ENCODE peak calls at places on chromosomes 11 and 22, in four cellular contexts. One of them, this sample, is unnamed. For H3K27me3, the result is how much of the 10 kb centered on the place peaks cover.

GRCh38 chr11:12777208-12777874 is 103.1 kb downstream of the TEAD1 start:
- DNase-seq in CD8-positive, alpha-beta T cell: no peak
- DNase-seq in neuronal stem cell: no peak
- DNase-seq in uterus: no peak
- DNase-seq in this sample: no peak

GRCh38 chr11:17782145-17782544 is 47.6 kb downstream of the KCNC1 start:
- DNase-seq in CD8-positive, alpha-beta T cell: no peak
- DNase-seq in uterus: no peak
- DNase-seq in neuronal stem cell: no peak
- DNase-seq in this sample: no peak

GRCh38 chr11:119249671-119250010 is 43.5 kb downstream of the CBL start:
- DNase-seq in uterus: no peak
- DNase-seq in CD8-positive, alpha-beta T cell: no peak
- DNase-seq in neuronal stem cell: no peak
- DNase-seq in this sample: no peak

GRCh38 chr11:2541881-2542361 is 97.1 kb downstream of the KCNQ1 start:
- DNase-seq in CD8-positive, alpha-beta T cell: no peak
- DNase-seq in uterus: no peak
- DNase-seq in neuronal stem cell: no peak
- DNase-seq in this sample: no peak

GRCh38 chr22:32801436-32802290 is at the start of gene TIMP3:
- DNase-seq in CD8-positive, alpha-beta T cell: no peak
- DNase-seq in uterus: peak
- DNase-seq in neuronal stem cell: peak
- DNase-seq in this sample: no peak

GRCh38 chr11:110076388-110076965 is 16.7 kb upstream of the ZC3H12C start:
- DNase-seq in CD8-positive, alpha-beta T cell: no peak
- DNase-seq in uterus: no peak
- DNase-seq in neuronal stem cell: no peak
- DNase-seq in this sample: no peak

GRCh38 chr11:35647535-35648092 is 15.0 kb upstream of the TRIM44 start:
- DNase-seq in CD8-positive, alpha-beta T cell: no peak
- DNase-seq in uterus: no peak
- DNase-seq in neuronal stem cell: no peak
- DNase-seq in this sample: no peak

GRCh38 chr11:86703992-86704391 is 31.6 kb upstream of the ME3 start:
- DNase-seq in uterus: no peak
- DNase-seq in neuronal stem cell: no peak
- DNase-seq in CD8-positive, alpha-beta T cell: no peak
- DNase-seq in this sample: no peak

GRCh38 chr11:103700605-103701004 is 335.8 kb upstream of the DDI1 start:
- DNase-seq in CD8-positive, alpha-beta T cell: no peak
- DNase-seq in uterus: no peak
- DNase-seq in neuronal stem cell: no peak
- DNase-seq in this sample: no peak

GRCh38 chr11:132770802-132771545 is 761.3 kb downstream of the OPCML start:
- DNase-seq in CD8-positive, alpha-beta T cell: no peak
- DNase-seq in neuronal stem cell: no peak
- DNase-seq in uterus: peak
- DNase-seq in this sample: no peak

GRCh38 chr11:120751550-120751949 is 240.0 kb downstream of the GRIK4 start:
- DNase-seq in neuronal stem cell: no peak
- DNase-seq in uterus: no peak
- DNase-seq in CD8-positive, alpha-beta T cell: no peak
- DNase-seq in this sample: no peak

GRCh38 chr11:123174196-123175183 is 20.6 kb downstream of the CLMP start:
- DNase-seq in neuronal stem cell: peak
- DNase-seq in CD8-positive, alpha-beta T cell: no peak
- DNase-seq in uterus: peak
- DNase-seq in this sample: no peak

GRCh38 chr22:46377566-46378498 is 42.3 kb downstream of the TRMU start:
- DNase-seq in CD8-positive, alpha-beta T cell: no peak
- DNase-seq in neuronal stem cell: peak
- DNase-seq in uterus: no peak
- DNase-seq in this sample: no peak

GRCh38 chr11:12725863-12726666 is 51.8 kb downstream of the TEAD1 start:
- DNase-seq in neuronal stem cell: no peak
- DNase-seq in uterus: no peak
- DNase-seq in CD8-positive, alpha-beta T cell: no peak
- DNase-seq in this sample: no peak

GRCh38 chr11:34358666-34359547 is 1.1 kb upstream of the ABTB2 start:
- DNase-seq in uterus: peak
- DNase-seq in CD8-positive, alpha-beta T cell: peak
- DNase-seq in neuronal stem cell: peak
- DNase-seq in this sample: peak

GRCh38 chr11:114154271-114155047 is 94.9 kb downstream of the ZBTB16 start:
- DNase-seq in uterus: peak
- DNase-seq in neuronal stem cell: no peak
- DNase-seq in CD8-positive, alpha-beta T cell: no peak
- DNase-seq in this sample: no peak

GRCh38 chr11:34830648-34831047 is 85.5 kb downstream of the APIP start:
- DNase-seq in uterus: no peak
- DNase-seq in CD8-positive, alpha-beta T cell: no peak
- DNase-seq in neuronal stem cell: no peak
- DNase-seq in this sample: no peak

GRCh38 chr11:125407046-125407445 is 89.0 kb downstream of the FEZ1 start:
- DNase-seq in CD8-positive, alpha-beta T cell: no peak
- DNase-seq in uterus: no peak
- DNase-seq in neuronal stem cell: no peak
- DNase-seq in this sample: no peak

GRCh38 chr11:44823006-44823405 is 96.2 kb downstream of the TSPAN18 start:
- DNase-seq in CD8-positive, alpha-beta T cell: no peak
- DNase-seq in uterus: no peak
- DNase-seq in neuronal stem cell: no peak
- DNase-seq in this sample: no peak

GRCh38 chr11:134510641-134511040 is 98.6 kb upstream of the B3GAT1 start:
- DNase-seq in uterus: peak
- DNase-seq in CD8-positive, alpha-beta T cell: no peak
- DNase-seq in neuronal stem cell: no peak
- DNase-seq in this sample: no peak

GRCh38 chr11:65504671-65505433 is 6.0 kb downstream of the MALAT1 start:
- DNase-seq in uterus: no peak
- DNase-seq in CD8-positive, alpha-beta T cell: no peak
- DNase-seq in neuronal stem cell: no peak
- DNase-seq in this sample: no peak

GRCh38 chr11:111101836-111102235 is 143.7 kb upstream of the POU2AF2 start:
- DNase-seq in CD8-positive, alpha-beta T cell: no peak
- DNase-seq in neuronal stem cell: no peak
- DNase-seq in uterus: no peak
- DNase-seq in this sample: no peak

GRCh38 chr11:2295971-2296912 is 5.5 kb downstream of the C11orf21 start:
- DNase-seq in uterus: no peak
- DNase-seq in CD8-positive, alpha-beta T cell: no peak
- DNase-seq in neuronal stem cell: no peak
- DNase-seq in this sample: no peak

GRCh38 chr22:23251445-23252093 is 71.3 kb downstream of the BCR start:
- DNase-seq in neuronal stem cell: no peak
- DNase-seq in CD8-positive, alpha-beta T cell: no peak
- DNase-seq in uterus: no peak
- DNase-seq in this sample: no peak

GRCh38 chr22:23250424-23251363 is 70.4 kb downstream of the BCR start:
- DNase-seq in uterus: no peak
- DNase-seq in neuronal stem cell: no peak
- DNase-seq in CD8-positive, alpha-beta T cell: no peak
- DNase-seq in this sample: no peak

GRCh38 chr22:23248583-23248982 is 68.3 kb downstream of the BCR start:
- DNase-seq in uterus: no peak
- DNase-seq in CD8-positive, alpha-beta T cell: no peak
- DNase-seq in neuronal stem cell: no peak
- DNase-seq in this sample: no peak

GRCh38 chr22:23246982-23247766 is 66.9 kb downstream of the BCR start:
- DNase-seq in CD8-positive, alpha-beta T cell: no peak
- DNase-seq in uterus: no peak
- DNase-seq in neuronal stem cell: no peak
- DNase-seq in this sample: no peak

GRCh38 chr22:23249506-23250423 is 69.5 kb downstream of the BCR start:
- DNase-seq in uterus: no peak
- DNase-seq in CD8-positive, alpha-beta T cell: no peak
- DNase-seq in neuronal stem cell: no peak
- DNase-seq in this sample: no peak
- H3K27me3 ChIP-seq in uterus: under half
- H3K27me3 ChIP-seq in CD8-positive, alpha-beta T cell: under half
- H3K27me3 ChIP-seq in neuronal stem cell: under half
- H3K27me3 ChIP-seq in this sample: under half

DNA sequence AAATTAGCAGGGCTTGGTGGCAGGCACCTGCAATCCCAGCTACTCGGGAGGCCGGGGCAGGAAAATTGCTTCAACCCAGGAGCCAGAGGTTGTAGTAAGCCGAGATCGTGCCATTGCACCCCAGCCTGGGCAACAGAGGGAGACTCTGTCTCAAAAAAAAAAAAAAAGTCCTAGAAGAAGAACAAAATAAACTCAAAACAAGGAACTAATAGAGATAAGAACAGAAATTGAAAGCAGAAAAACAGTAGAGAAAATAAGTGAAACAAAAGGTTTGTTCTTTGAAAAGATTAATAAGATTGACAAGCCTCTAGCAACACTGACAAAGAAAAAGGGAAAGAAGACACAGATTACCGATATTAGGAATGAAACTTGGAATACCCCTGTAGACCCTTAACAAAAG is 45.1 kb upstream of the CBX7 start:
- DNase-seq in CD8-positive, alpha-beta T cell: no peak
- DNase-seq in neuronal stem cell: no peak
- DNase-seq in uterus: no peak
- DNase-seq in this sample: no peak
- H3K27ac ChIP-seq in CD8-positive, alpha-beta T cell: no peak
- H3K27ac ChIP-seq in neuronal stem cell: no peak
- H3K27ac ChIP-seq in uterus: no peak
- H3K27ac ChIP-seq in this sample: no peak

GRCh38 chr11:82754410-82754809 is 20.7 kb upstream of the FAM181B start:
- DNase-seq in uterus: no peak
- DNase-seq in neuronal stem cell: no peak
- DNase-seq in CD8-positive, alpha-beta T cell: no peak
- DNase-seq in this sample: no peak
- H3K27me3 ChIP-seq in uterus: under half
- H3K27me3 ChIP-seq in neuronal stem cell: under half
- H3K27me3 ChIP-seq in CD8-positive, alpha-beta T cell: under half
- H3K27me3 ChIP-seq in this sample: under half

GRCh38 chr11:84408946-84409411 is 1122.8 kb upstream of the CCDC90B start:
- DNase-seq in CD8-positive, alpha-beta T cell: no peak
- DNase-seq in uterus: no peak
- DNase-seq in neuronal stem cell: peak
- DNase-seq in this sample: no peak
- H3K27ac ChIP-seq in CD8-positive, alpha-beta T cell: no peak
- H3K27ac ChIP-seq in uterus: no peak
- H3K27ac ChIP-seq in neuronal stem cell: peak
- H3K27ac ChIP-seq in this sample: no peak

GRCh38 chr11:130449246-130449990 is 973 bp downstream of the ADAMTS15 start:
- DNase-seq in CD8-positive, alpha-beta T cell: no peak
- DNase-seq in neuronal stem cell: no peak
- DNase-seq in uterus: no peak
- DNase-seq in this sample: no peak

GRCh38 chr11:130448039-130448415 is 418 bp upstream of the ADAMTS15 start:
- DNase-seq in neuronal stem cell: no peak
- DNase-seq in uterus: no peak
- DNase-seq in CD8-positive, alpha-beta T cell: no peak
- DNase-seq in this sample: no peak

GRCh38 chr11:130451261-130452019 is 3.0 kb downstream of the ADAMTS15 start:
- DNase-seq in uterus: no peak
- DNase-seq in CD8-positive, alpha-beta T cell: no peak
- DNase-seq in neuronal stem cell: no peak
- DNase-seq in this sample: no peak

GRCh38 chr11:130448416-130449068 is at the start of gene ADAMTS15:
- DNase-seq in uterus: peak
- DNase-seq in CD8-positive, alpha-beta T cell: no peak
- DNase-seq in neuronal stem cell: peak
- DNase-seq in this sample: no peak

GRCh38 chr11:130449996-130450419 is 1.6 kb downstream of the ADAMTS15 start:
- DNase-seq in CD8-positive, alpha-beta T cell: no peak
- DNase-seq in uterus: peak
- DNase-seq in neuronal stem cell: no peak
- DNase-seq in this sample: no peak
- H3K27me3 ChIP-seq in CD8-positive, alpha-beta T cell: under half
- H3K27me3 ChIP-seq in uterus: under half
- H3K27me3 ChIP-seq in neuronal stem cell: under half
- H3K27me3 ChIP-seq in this sample: under half

DNA sequence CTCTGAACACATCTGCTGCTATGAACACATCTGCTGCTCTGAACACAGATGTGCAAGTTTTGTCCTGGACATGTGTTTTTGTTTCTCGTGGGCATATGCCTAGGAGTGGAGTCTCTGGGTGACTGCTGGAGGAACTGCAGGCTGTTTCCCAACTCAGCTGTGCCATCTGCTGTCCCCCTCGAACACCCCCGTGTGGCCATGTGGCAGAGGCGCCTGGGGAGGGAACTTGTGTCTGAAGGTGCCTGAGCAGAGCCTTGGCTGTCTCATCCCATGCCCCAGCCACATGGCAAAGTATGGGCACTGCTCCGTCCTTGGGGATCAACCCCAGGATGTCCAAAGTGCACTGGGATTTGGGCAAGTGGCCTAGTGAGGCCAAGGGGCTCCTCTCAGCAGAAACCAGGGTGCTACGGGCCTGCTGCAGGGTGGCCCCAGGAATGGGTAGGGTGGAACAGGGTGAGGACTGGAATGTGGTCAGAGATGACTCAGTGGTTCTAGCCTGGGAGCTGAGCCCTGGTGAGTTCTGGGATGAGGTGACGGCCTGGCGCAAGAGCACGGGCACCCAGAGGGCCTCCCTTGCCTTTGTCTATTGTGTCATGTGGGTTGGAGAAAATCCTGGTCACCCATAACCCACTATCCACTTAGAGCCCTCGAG is 14.7 kb downstream of the GATD1 start:
- DNase-seq in CD8-positive, alpha-beta T cell: no peak
- DNase-seq in uterus: no peak
- DNase-seq in neuronal stem cell: no peak
- DNase-seq in this sample: no peak
- H3K27ac ChIP-seq in CD8-positive, alpha-beta T cell: no peak
- H3K27ac ChIP-seq in uterus: no peak
- H3K27ac ChIP-seq in neuronal stem cell: no peak
- H3K27ac ChIP-seq in this sample: no peak

GRCh38 chr22:44331881-44332714 is 19.3 kb upstream of the SHISAL1 start:
- DNase-seq in neuronal stem cell: no peak
- DNase-seq in uterus: no peak
- DNase-seq in CD8-positive, alpha-beta T cell: no peak
- DNase-seq in this sample: no peak

GRCh38 chr22:44332946-44333345 is 20.2 kb upstream of the SHISAL1 start:
- DNase-seq in neuronal stem cell: no peak
- DNase-seq in uterus: no peak
- DNase-seq in CD8-positive, alpha-beta T cell: no peak
- DNase-seq in this sample: no peak

GRCh38 chr22:44329179-44329796 is 16.5 kb upstream of the SHISAL1 start:
- DNase-seq in uterus: no peak
- DNase-seq in CD8-positive, alpha-beta T cell: no peak
- DNase-seq in neuronal stem cell: no peak
- DNase-seq in this sample: no peak

GRCh38 chr22:44330188-44330726 is 17.5 kb upstream of the SHISAL1 start:
- DNase-seq in uterus: no peak
- DNase-seq in CD8-positive, alpha-beta T cell: no peak
- DNase-seq in neuronal stem cell: no peak
- DNase-seq in this sample: no peak

GRCh38 chr22:44330727-44331660 is 18.2 kb upstream of the SHISAL1 start:
- DNase-seq in neuronal stem cell: no peak
- DNase-seq in CD8-positive, alpha-beta T cell: no peak
- DNase-seq in uterus: no peak
- DNase-seq in this sample: no peak
- H3K27me3 ChIP-seq in neuronal stem cell: under half
- H3K27me3 ChIP-seq in CD8-positive, alpha-beta T cell: under half
- H3K27me3 ChIP-seq in uterus: under half
- H3K27me3 ChIP-seq in this sample: half or more